ENCODE peak calls at places on chromosomes 13 and 19, in five cellular contexts. Y is astrocyte of the spinal cord; M is right lobe of liver; P is CD4-positive, alpha-beta T cell; Q is lower leg skin. J is an unnamed sample.

GRCh38 chr19:19637523-19638251 is 5.8 kb downstream of the GMIP start:
- DNase-seq in Y (no peak), P (no peak), Q (no peak), M (no peak), J (no peak)

GRCh38 chr13:111484129-111484925 is 163.9 kb downstream of the TEX29 start:
- DNase-seq in Q (no peak), Y (no peak), P (no peak), M (no peak), J (no peak)

GRCh38 chr19:46648070-46648960 is 12.3 kb upstream of the GNG8 start:
- DNase-seq in Y (no peak), Q (no peak), M (no peak), P (no peak), J (no peak)

GRCh38 chr13:108980237-108980636 is 350.8 kb downstream of the MYO16 start:
- DNase-seq in Y (no peak), P (no peak), M (no peak), Q (no peak), J (no peak)

GRCh38 chr13:26946675-26947342 is 186.2 kb upstream of the GPR12 start:
- DNase-seq in M (no peak), Y (peak), Q (no peak), P (no peak), J (peak)

GRCh38 chr19:31613683-31614219 is 264.5 kb upstream of the TSHZ3 start:
- DNase-seq in P (no peak), M (no peak), Y (no peak), Q (no peak), J (no peak)

GRCh38 chr19:38664503-38665211 is 17.2 kb downstream of the ACTN4 start:
- DNase-seq in M (no peak), P (no peak), Y (no peak), Q (no peak), J (no peak)

GRCh38 chr13:33721719-33722118 is 96.2 kb upstream of the RFC3 start:
- DNase-seq in P (no peak), M (no peak), Q (no peak), Y (peak), J (peak)

GRCh38 chr13:58884810-58885209 is 1253.3 kb downstream of the PCDH17 start:
- DNase-seq in Y (no peak), Q (no peak), M (no peak), P (no peak), J (no peak)

GRCh38 chr13:72113070-72113469 is 246.1 kb upstream of the DACH1 start:
- DNase-seq in P (no peak), M (no peak), Y (no peak), Q (no peak), J (no peak)

GRCh38 chr19:41801031-41801430 is 4.6 kb downstream of the CEACAM3 start:
- DNase-seq in Y (no peak), P (no peak), M (no peak), Q (no peak), J (no peak)

GRCh38 chr13:65597839-65598818 is 1632.0 kb downstream of the PCDH9 start:
- DNase-seq in P (no peak), M (no peak), Q (no peak), Y (peak), J (peak)

GRCh38 chr13:28864544-28864943 is 44.4 kb downstream of the MTUS2 start:
- DNase-seq in Q (no peak), Y (no peak), M (no peak), P (no peak), J (no peak)

GRCh38 chr19:53872762-53873161 is 5.1 kb downstream of the MYADM start:
- DNase-seq in P (peak), Q (no peak), M (no peak), Y (no peak), J (no peak)

GRCh38 chr13:77375554-77375953 is 48.7 kb upstream of the MYCBP2 start:
- DNase-seq in P (no peak), Y (no peak), M (no peak), Q (no peak), J (no peak)

GRCh38 chr13:72648513-72649065 is 78.8 kb downstream of the MZT1 start:
- DNase-seq in M (no peak), P (no peak), Q (no peak), Y (no peak), J (no peak)

GRCh38 chr19:39679056-39679790 is 23.5 kb downstream of the LGALS16 start:
- DNase-seq in M (no peak), Y (no peak), Q (no peak), P (no peak), J (no peak)

GRCh38 chr13:37208052-37208451 is 102.6 kb upstream of the CSNK1A1L start:
- DNase-seq in P (no peak), M (no peak), Y (peak), Q (no peak), J (no peak)

GRCh38 chr19:16661480-16662034 is 618 bp downstream of the TMEM38A start:
- DNase-seq in P (no peak), Q (peak), Y (no peak), M (peak), J (no peak)

DNA sequence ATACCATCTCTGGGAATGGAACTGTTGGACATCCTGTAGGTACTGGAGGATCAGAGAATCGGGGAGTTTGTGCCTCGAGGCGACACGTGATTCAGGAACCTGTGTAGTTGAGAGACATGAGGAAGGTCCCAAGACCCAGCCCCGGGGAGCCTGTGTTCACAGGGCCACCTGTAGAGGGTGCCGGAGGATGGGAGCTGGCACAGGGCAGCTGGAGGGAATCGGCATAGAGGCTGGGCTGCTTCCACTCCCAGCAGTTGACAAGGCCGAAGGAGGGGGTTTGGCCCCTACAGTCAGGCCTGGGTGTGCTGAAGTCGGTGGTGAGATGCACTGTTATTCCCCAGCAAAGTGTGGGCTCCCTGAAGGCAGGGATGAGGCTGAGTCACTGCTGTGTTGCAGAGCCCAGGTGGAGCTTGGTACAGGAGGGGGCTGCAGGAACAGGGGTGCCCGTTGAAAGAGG is 2.5 kb upstream of the ISYNA1 start:
- DNase-seq in Q (no peak), Y (no peak), P (peak), M (no peak), J (no peak)
- TF ChIP-seq CTCF in Q (no peak), Y (peak), P (no peak), M (peak), J (peak)

GRCh38 chr19:13841339-13842293 is 35.3 kb upstream of the NANOS3 start:
- DNase-seq in Q (peak), M (no peak), Y (peak), P (peak), J (peak)

GRCh38 chr19:13846533-13847032 is 30.4 kb upstream of the NANOS3 start:
- DNase-seq in Y (peak), Q (peak), M (peak), P (peak), J (peak)

GRCh38 chr19:13843104-13843921 is 33.6 kb upstream of the NANOS3 start:
- DNase-seq in Q (peak), P (no peak), M (peak), Y (peak), J (no peak)

GRCh38 chr19:13842294-13843103 is 34.4 kb upstream of the NANOS3 start:
- DNase-seq in Y (peak), Q (peak), M (peak), P (peak), J (peak)

GRCh38 chr19:13844130-13844631 is 32.8 kb upstream of the NANOS3 start:
- DNase-seq in M (no peak), Q (no peak), Y (no peak), P (no peak), J (no peak)
- TF ChIP-seq CTCF in M (no peak), Q (no peak), Y (no peak), P (no peak), J (no peak)

GRCh38 chr13:41398494-41399190 is 58.7 kb upstream of the RGCC start:
- DNase-seq in Q (no peak), M (no peak), P (no peak), Y (no peak), J (peak)
- TF ChIP-seq CTCF in Q (no peak), M (no peak), P (no peak), Y (no peak), J (no peak)

DNA sequence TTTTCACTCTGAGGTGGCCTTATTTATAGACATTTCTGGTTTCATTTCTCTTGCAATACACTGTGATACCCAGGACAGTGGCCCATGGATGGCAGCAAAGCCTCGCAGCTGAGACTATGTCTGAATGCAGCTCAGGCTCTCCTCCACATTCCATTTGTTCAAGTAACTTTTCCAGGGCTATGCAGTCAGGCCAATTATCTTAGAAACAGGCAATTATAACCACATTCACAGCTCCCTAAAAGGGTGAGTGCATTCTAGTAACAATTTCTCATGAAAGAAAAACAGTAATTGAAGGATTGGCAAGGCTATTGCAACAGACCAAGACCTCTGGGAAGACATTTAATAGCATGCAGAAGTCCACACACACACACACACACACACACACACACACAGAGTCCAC is 264.0 kb downstream of the TBC1D4 start:
- DNase-seq in Y (peak), P (no peak), Q (no peak), M (no peak), J (peak)
- TF ChIP-seq CTCF in Y (peak), P (no peak), Q (no peak), M (no peak), J (no peak)

DNA sequence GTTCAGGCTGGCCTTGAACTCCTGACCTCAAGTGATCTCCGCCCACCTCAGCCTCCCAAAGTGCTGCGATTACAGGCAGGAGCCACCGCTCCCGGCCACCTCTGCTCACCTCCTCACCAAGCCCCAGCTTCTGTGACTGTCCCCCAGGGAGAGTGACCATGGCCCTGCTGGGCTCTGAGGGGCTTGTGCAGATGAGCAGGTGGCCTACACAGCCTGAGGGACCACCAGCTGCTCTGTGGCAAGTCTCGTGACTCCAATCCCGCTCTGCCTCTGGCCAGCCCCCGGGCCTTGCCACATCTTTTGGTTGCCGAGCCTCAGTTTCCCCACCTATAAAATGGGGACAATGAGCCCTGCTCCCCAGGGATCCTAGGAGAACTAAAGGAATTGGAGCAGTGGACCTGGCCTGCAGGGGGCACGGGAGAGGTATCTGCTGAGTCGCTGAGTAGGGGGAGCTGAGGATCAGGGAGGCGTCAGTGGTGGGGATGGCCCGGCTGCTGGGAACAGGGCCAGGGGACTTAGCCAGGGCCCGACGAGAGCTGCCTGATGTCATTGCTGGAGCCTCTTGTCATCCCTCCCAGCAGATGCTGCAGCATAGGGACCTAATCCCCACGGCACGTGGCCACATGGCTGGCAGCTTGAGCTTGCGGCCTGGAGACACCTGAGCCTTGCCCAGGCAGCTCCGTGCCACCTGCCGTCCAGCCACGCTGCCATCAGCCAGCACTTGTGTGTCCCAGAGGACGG is 74.7 kb downstream of the GADD45B start:
- DNase-seq in Q (no peak), M (peak), P (no peak), Y (no peak), J (no peak)
- TF ChIP-seq CTCF in Q (no peak), M (no peak), P (no peak), Y (no peak), J (peak)

DNA sequence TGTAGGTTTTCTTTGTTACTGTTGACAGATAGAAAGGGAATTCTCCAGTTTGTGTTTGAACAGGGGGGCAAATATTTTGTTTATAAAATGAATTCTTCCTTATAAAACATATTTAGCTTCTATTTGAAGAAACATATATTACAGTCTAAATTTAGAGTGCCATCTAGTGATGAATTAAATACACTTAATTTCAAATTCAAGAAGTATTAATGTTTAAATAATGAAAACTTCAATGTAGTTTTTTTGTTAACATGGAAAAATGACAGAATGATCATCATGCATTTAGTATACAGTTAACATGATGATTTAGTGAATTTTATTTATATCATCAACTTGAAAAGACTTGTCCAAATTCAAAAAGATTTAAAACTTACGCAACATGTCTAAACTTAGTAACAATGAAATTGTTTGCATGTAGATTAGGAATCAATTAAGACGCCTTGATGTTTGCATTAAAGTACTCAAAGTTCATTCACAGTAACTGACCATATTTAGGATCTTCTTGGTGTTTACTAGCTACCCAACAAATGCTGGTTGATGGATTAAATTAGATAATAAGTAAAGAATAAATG is 765.9 kb upstream of the SLITRK1 start:
- DNase-seq in P (no peak), M (no peak), Y (no peak), Q (no peak), J (no peak)
- TF ChIP-seq CTCF in P (no peak), M (no peak), Y (no peak), Q (no peak), J (peak)

GRCh38 chr13:67443901-67444300 is 213.8 kb upstream of the PCDH9 start:
- DNase-seq in M (no peak), Y (no peak), P (no peak), Q (no peak), J (no peak)

GRCh38 chr13:67440240-67440639 is 210.1 kb upstream of the PCDH9 start:
- DNase-seq in P (no peak), Q (no peak), Y (no peak), M (no peak), J (no peak)

GRCh38 chr13:67437246-67437645 is 207.1 kb upstream of the PCDH9 start:
- DNase-seq in Y (no peak), Q (no peak), P (no peak), M (no peak), J (no peak)

GRCh38 chr13:67439365-67439764 is 209.2 kb upstream of the PCDH9 start:
- DNase-seq in M (no peak), Q (no peak), P (no peak), Y (no peak), J (no peak)

DNA sequence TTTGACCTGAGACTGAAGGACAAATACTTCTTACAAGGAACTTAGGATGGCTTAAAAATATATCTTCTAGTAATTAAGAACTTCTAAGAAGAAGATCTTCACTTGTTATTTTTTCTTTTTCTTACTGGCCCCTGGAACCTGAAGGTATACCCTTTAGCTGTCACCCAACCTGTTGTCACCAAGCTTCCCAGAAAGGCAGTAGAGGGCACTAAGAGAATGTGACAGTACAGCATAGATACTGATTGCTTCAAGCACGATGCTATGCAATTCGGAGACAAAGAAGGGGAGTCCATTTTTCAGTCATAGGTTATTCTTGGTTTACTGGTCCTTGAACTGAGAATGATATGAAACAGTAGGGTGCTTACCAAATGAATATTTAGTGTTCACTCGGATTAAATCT is 208.3 kb upstream of the PCDH9 start:
- DNase-seq in Y (no peak), M (no peak), Q (no peak), P (no peak), J (no peak)
- TF ChIP-seq CTCF in Y (no peak), M (no peak), Q (no peak), P (no peak), J (no peak)

DNA sequence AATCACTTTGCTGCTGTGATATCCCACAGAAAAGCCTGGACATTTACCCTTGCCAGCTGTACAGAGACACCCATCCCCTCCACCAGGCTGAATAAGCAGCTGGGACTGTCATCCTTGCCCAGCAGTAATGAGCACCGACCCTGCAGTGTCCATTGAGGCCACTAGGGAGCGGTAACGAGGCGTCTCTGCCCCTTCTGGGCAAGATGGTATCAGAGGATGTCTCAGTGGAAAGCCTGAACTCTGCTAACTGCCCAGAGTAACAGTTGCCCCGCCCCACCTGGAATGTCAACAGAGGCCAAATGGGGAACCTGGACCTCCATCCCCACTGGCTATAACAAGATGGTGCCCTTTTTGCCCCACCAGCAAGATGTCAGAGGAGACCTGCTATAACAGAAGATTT is 22.8 kb upstream of the CEACAM20 start:
- DNase-seq in P (no peak), M (peak), Y (no peak), Q (no peak), J (peak)
- TF ChIP-seq CTCF in P (no peak), M (peak), Y (peak), Q (no peak), J (peak)

J was measured in HFFc6.